ENCODE peak calls at places on chromosomes 16 and 17, in ten cellular contexts. One of them, this sample, is unnamed.

GRCh38 chr16:86631441-86631840 is 53.1 kb downstream of the FOXL1 start:
- DNase-seq in thyroid gland: no peak
- DNase-seq in fibroblast of lung: peak
- DNase-seq in endothelial cell: no peak
- DNase-seq in fibroblast of mammary gland: peak
- DNase-seq in HFFc6: peak
- DNase-seq in H9: no peak
- DNase-seq in neural progenitor cell: no peak
- DNase-seq in heart left ventricle: no peak
- DNase-seq in upper lobe of left lung: no peak
- DNase-seq in this sample: no peak

GRCh38 chr17:2054262-2054739 is 602 bp upstream of the HIC1 start:
- DNase-seq in H9: peak
- DNase-seq in fibroblast of mammary gland: peak
- DNase-seq in heart left ventricle: no peak
- DNase-seq in thyroid gland: no peak
- DNase-seq in upper lobe of left lung: no peak
- DNase-seq in neural progenitor cell: no peak
- DNase-seq in fibroblast of lung: peak
- DNase-seq in HFFc6: peak
- DNase-seq in endothelial cell: no peak
- DNase-seq in this sample: peak

GRCh38 chr17:37662358-37662757 is 19.1 kb upstream of the DDX52 start:
- DNase-seq in H9: peak
- DNase-seq in heart left ventricle: no peak
- DNase-seq in neural progenitor cell: peak
- DNase-seq in thyroid gland: no peak
- DNase-seq in upper lobe of left lung: no peak
- DNase-seq in fibroblast of lung: no peak
- DNase-seq in HFFc6: no peak
- DNase-seq in fibroblast of mammary gland: no peak
- DNase-seq in endothelial cell: no peak
- DNase-seq in this sample: no peak

GRCh38 chr16:14548933-14549788 is 80.9 kb downstream of the PARN start:
- DNase-seq in endothelial cell: no peak
- DNase-seq in upper lobe of left lung: no peak
- DNase-seq in fibroblast of lung: peak
- DNase-seq in H9: no peak
- DNase-seq in heart left ventricle: no peak
- DNase-seq in fibroblast of mammary gland: no peak
- DNase-seq in neural progenitor cell: no peak
- DNase-seq in thyroid gland: no peak
- DNase-seq in HFFc6: no peak
- DNase-seq in this sample: no peak

GRCh38 chr16:57277586-57277985 is 6.9 kb downstream of the PLLP start:
- DNase-seq in thyroid gland: no peak
- DNase-seq in endothelial cell: no peak
- DNase-seq in upper lobe of left lung: no peak
- DNase-seq in fibroblast of lung: peak
- DNase-seq in neural progenitor cell: no peak
- DNase-seq in H9: no peak
- DNase-seq in HFFc6: peak
- DNase-seq in heart left ventricle: no peak
- DNase-seq in fibroblast of mammary gland: peak
- DNase-seq in this sample: peak

GRCh38 chr17:77332034-77332971 is 191.5 kb downstream of the SEC14L1 start:
- DNase-seq in upper lobe of left lung: no peak
- DNase-seq in fibroblast of mammary gland: peak
- DNase-seq in heart left ventricle: peak
- DNase-seq in neural progenitor cell: no peak
- DNase-seq in thyroid gland: peak
- DNase-seq in fibroblast of lung: peak
- DNase-seq in endothelial cell: no peak
- DNase-seq in HFFc6: no peak
- DNase-seq in H9: no peak
- DNase-seq in this sample: no peak

GRCh38 chr17:56441331-56441730 is 152.2 kb upstream of the NOG start:
- DNase-seq in H9: no peak
- DNase-seq in fibroblast of lung: peak
- DNase-seq in thyroid gland: no peak
- DNase-seq in heart left ventricle: no peak
- DNase-seq in fibroblast of mammary gland: peak
- DNase-seq in HFFc6: peak
- DNase-seq in neural progenitor cell: no peak
- DNase-seq in endothelial cell: no peak
- DNase-seq in upper lobe of left lung: no peak
- DNase-seq in this sample: peak

GRCh38 chr17:44197980-44198720 is 1.5 kb downstream of the ATXN7L3 start:
- DNase-seq in HFFc6: peak
- DNase-seq in thyroid gland: no peak
- DNase-seq in endothelial cell: no peak
- DNase-seq in fibroblast of lung: peak
- DNase-seq in H9: no peak
- DNase-seq in heart left ventricle: no peak
- DNase-seq in neural progenitor cell: peak
- DNase-seq in fibroblast of mammary gland: peak
- DNase-seq in upper lobe of left lung: no peak
- DNase-seq in this sample: peak

GRCh38 chr17:78735832-78736525 is 46.1 kb downstream of the CYTH1 start:
- DNase-seq in neural progenitor cell: no peak
- DNase-seq in thyroid gland: no peak
- DNase-seq in H9: no peak
- DNase-seq in endothelial cell: no peak
- DNase-seq in heart left ventricle: no peak
- DNase-seq in HFFc6: no peak
- DNase-seq in fibroblast of lung: peak
- DNase-seq in fibroblast of mammary gland: peak
- DNase-seq in upper lobe of left lung: no peak
- DNase-seq in this sample: peak

GRCh38 chr17:6100146-6100545 is 30.0 kb downstream of the WSCD1 start:
- DNase-seq in neural progenitor cell: no peak
- DNase-seq in heart left ventricle: no peak
- DNase-seq in fibroblast of mammary gland: no peak
- DNase-seq in H9: no peak
- DNase-seq in thyroid gland: no peak
- DNase-seq in upper lobe of left lung: no peak
- DNase-seq in fibroblast of lung: no peak
- DNase-seq in HFFc6: no peak
- DNase-seq in endothelial cell: no peak
- DNase-seq in this sample: no peak

GRCh38 chr17:13786000-13786598 is 184.4 kb upstream of the HS3ST3A1 start:
- DNase-seq in fibroblast of mammary gland: peak
- DNase-seq in H9: no peak
- DNase-seq in thyroid gland: no peak
- DNase-seq in endothelial cell: no peak
- DNase-seq in HFFc6: peak
- DNase-seq in fibroblast of lung: peak
- DNase-seq in heart left ventricle: no peak
- DNase-seq in neural progenitor cell: no peak
- DNase-seq in upper lobe of left lung: peak
- DNase-seq in this sample: no peak

GRCh38 chr17:8187517-8188407 is 2.2 kb downstream of the BORCS6 start:
- DNase-seq in fibroblast of lung: peak
- DNase-seq in fibroblast of mammary gland: peak
- DNase-seq in upper lobe of left lung: no peak
- DNase-seq in thyroid gland: peak
- DNase-seq in endothelial cell: peak
- DNase-seq in heart left ventricle: peak
- DNase-seq in HFFc6: peak
- DNase-seq in H9: peak
- DNase-seq in neural progenitor cell: peak
- DNase-seq in this sample: peak
- TF ChIP-seq CTCF in fibroblast of lung: no peak
- TF ChIP-seq CTCF in fibroblast of mammary gland: no peak
- TF ChIP-seq CTCF in upper lobe of left lung: no peak
- TF ChIP-seq CTCF in thyroid gland: no peak
- TF ChIP-seq CTCF in endothelial cell: no peak
- TF ChIP-seq CTCF in heart left ventricle: no peak
- TF ChIP-seq CTCF in HFFc6: peak
- TF ChIP-seq CTCF in H9: no peak
- TF ChIP-seq CTCF in neural progenitor cell: no peak
- TF ChIP-seq CTCF in this sample: no peak

DNA sequence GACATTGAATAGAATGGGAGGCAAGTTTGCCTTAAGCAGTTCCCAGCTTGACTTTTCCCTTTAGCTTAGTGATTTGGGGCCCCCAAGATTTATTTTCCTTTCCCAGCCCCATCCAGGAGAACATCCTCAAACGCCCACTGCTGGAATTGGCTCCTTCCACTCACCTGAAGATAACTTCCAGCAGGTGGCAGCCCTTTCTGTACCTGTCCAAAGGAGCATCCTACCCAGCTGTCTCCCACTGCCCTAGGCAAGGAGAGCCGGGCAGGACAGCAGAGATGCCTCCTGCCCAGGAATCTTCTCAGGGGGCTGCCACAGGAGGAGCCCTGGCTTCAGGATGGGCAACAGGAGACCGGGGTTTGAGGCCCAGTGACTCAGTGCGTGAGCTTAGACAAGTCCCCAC is 6.4 kb downstream of the CACNG5 start:
- DNase-seq in fibroblast of lung: no peak
- DNase-seq in H9: peak
- DNase-seq in heart left ventricle: no peak
- DNase-seq in neural progenitor cell: no peak
- DNase-seq in fibroblast of mammary gland: no peak
- DNase-seq in endothelial cell: no peak
- DNase-seq in thyroid gland: no peak
- DNase-seq in HFFc6: no peak
- DNase-seq in upper lobe of left lung: no peak
- DNase-seq in this sample: peak
- TF ChIP-seq CTCF in fibroblast of lung: no peak
- TF ChIP-seq CTCF in H9: peak
- TF ChIP-seq CTCF in heart left ventricle: no peak
- TF ChIP-seq CTCF in neural progenitor cell: no peak
- TF ChIP-seq CTCF in fibroblast of mammary gland: no peak
- TF ChIP-seq CTCF in endothelial cell: no peak
- TF ChIP-seq CTCF in thyroid gland: no peak
- TF ChIP-seq CTCF in HFFc6: no peak
- TF ChIP-seq CTCF in upper lobe of left lung: no peak
- TF ChIP-seq CTCF in this sample: no peak

GRCh38 chr16:53821957-53822625 is 118.1 kb downstream of the FTO start:
- DNase-seq in fibroblast of mammary gland: peak
- DNase-seq in endothelial cell: no peak
- DNase-seq in neural progenitor cell: no peak
- DNase-seq in H9: no peak
- DNase-seq in thyroid gland: no peak
- DNase-seq in HFFc6: peak
- DNase-seq in upper lobe of left lung: no peak
- DNase-seq in heart left ventricle: no peak
- DNase-seq in fibroblast of lung: peak
- DNase-seq in this sample: peak
- TF ChIP-seq CTCF in fibroblast of mammary gland: peak
- TF ChIP-seq CTCF in endothelial cell: no peak
- TF ChIP-seq CTCF in neural progenitor cell: no peak
- TF ChIP-seq CTCF in H9: no peak
- TF ChIP-seq CTCF in thyroid gland: no peak
- TF ChIP-seq CTCF in HFFc6: peak
- TF ChIP-seq CTCF in upper lobe of left lung: no peak
- TF ChIP-seq CTCF in heart left ventricle: no peak
- TF ChIP-seq CTCF in fibroblast of lung: no peak
- TF ChIP-seq CTCF in this sample: no peak

GRCh38 chr16:9103546-9103945 is 12.1 kb downstream of the HAPSTR1 start:
- DNase-seq in fibroblast of lung: no peak
- DNase-seq in heart left ventricle: no peak
- DNase-seq in fibroblast of mammary gland: no peak
- DNase-seq in H9: no peak
- DNase-seq in thyroid gland: no peak
- DNase-seq in HFFc6: no peak
- DNase-seq in upper lobe of left lung: no peak
- DNase-seq in endothelial cell: no peak
- DNase-seq in neural progenitor cell: no peak
- DNase-seq in this sample: no peak

GRCh38 chr16:9099131-9099625 is 7.7 kb downstream of the HAPSTR1 start:
- DNase-seq in endothelial cell: no peak
- DNase-seq in thyroid gland: peak
- DNase-seq in fibroblast of mammary gland: peak
- DNase-seq in HFFc6: peak
- DNase-seq in upper lobe of left lung: no peak
- DNase-seq in H9: no peak
- DNase-seq in heart left ventricle: no peak
- DNase-seq in fibroblast of lung: peak
- DNase-seq in neural progenitor cell: no peak
- DNase-seq in this sample: peak

GRCh38 chr16:9102379-9102778 is 10.9 kb downstream of the HAPSTR1 start:
- DNase-seq in endothelial cell: no peak
- DNase-seq in fibroblast of lung: peak
- DNase-seq in fibroblast of mammary gland: peak
- DNase-seq in H9: no peak
- DNase-seq in HFFc6: peak
- DNase-seq in heart left ventricle: no peak
- DNase-seq in upper lobe of left lung: no peak
- DNase-seq in thyroid gland: no peak
- DNase-seq in neural progenitor cell: no peak
- DNase-seq in this sample: no peak

GRCh38 chr16:9105189-9105588 is 13.7 kb downstream of the HAPSTR1 start:
- DNase-seq in upper lobe of left lung: no peak
- DNase-seq in thyroid gland: no peak
- DNase-seq in endothelial cell: no peak
- DNase-seq in fibroblast of lung: peak
- DNase-seq in neural progenitor cell: no peak
- DNase-seq in fibroblast of mammary gland: no peak
- DNase-seq in H9: no peak
- DNase-seq in HFFc6: no peak
- DNase-seq in heart left ventricle: no peak
- DNase-seq in this sample: no peak

DNA sequence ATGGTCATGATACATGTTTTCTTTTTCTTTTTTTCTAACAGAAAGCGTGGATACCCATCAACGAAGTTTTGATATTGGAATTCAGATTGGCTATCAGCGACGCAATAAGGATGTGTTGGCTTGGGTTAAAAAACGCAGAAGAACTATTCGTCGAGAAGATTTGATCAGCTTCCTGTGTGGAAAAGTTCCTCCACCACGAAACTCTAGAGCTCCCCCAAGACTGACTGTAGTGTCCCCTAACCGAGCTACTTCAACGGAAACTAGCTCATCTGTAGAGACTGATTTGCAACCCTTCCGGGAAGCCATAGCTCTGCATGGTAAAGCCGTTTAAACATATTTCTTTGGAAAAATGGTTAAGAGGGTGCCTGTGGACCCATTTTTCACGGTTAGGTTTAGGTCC is 11.5 kb downstream of the HAPSTR1 start:
- DNase-seq in heart left ventricle: no peak
- DNase-seq in thyroid gland: no peak
- DNase-seq in endothelial cell: no peak
- DNase-seq in fibroblast of lung: no peak
- DNase-seq in upper lobe of left lung: no peak
- DNase-seq in H9: no peak
- DNase-seq in fibroblast of mammary gland: no peak
- DNase-seq in HFFc6: no peak
- DNase-seq in neural progenitor cell: no peak
- DNase-seq in this sample: no peak
- TF ChIP-seq CTCF in heart left ventricle: no peak
- TF ChIP-seq CTCF in thyroid gland: no peak
- TF ChIP-seq CTCF in endothelial cell: no peak
- TF ChIP-seq CTCF in fibroblast of lung: no peak
- TF ChIP-seq CTCF in upper lobe of left lung: no peak
- TF ChIP-seq CTCF in H9: no peak
- TF ChIP-seq CTCF in fibroblast of mammary gland: no peak
- TF ChIP-seq CTCF in HFFc6: no peak
- TF ChIP-seq CTCF in neural progenitor cell: no peak
- TF ChIP-seq CTCF in this sample: no peak

This sample was measured in MCF 10A.